ENCODE peak calls at places on chromosomes 16 and 17, in four cellular contexts. G is HEK293T, S is hypothalamus, E is lung. B is an unnamed sample.

GRCh38 chr16:57807252-57807967 is 5.1 kb upstream of the KIFC3 start:
- DNase-seq in G (no peak), S (no peak), E (no peak), B (no peak)

GRCh38 chr16:90019543-90020259 is 445 bp upstream of the DBNDD1 start:
- DNase-seq in G (peak), S (peak), E (no peak), B (no peak)

GRCh38 chr17:51618485-51618884 is 358.1 kb downstream of the UTP18 start:
- DNase-seq in G (no peak), S (no peak), E (no peak), B (no peak)

GRCh38 chr17:8755590-8756255 is 2.6 kb downstream of the SPDYE4 start:
- DNase-seq in G (no peak), S (no peak), E (no peak), B (no peak)

GRCh38 chr16:19071811-19072777 is 4.7 kb downstream of the COQ7 start:
- DNase-seq in G (peak), S (peak), E (peak), B (peak)

GRCh38 chr17:30599424-30600061 is 122.3 kb downstream of the GOSR1 start:
- DNase-seq in G (no peak), S (no peak), E (no peak), B (no peak)

GRCh38 chr16:57570301-57571070 is 28.0 kb downstream of the ADGRG5 start:
- DNase-seq in G (no peak), S (no peak), E (no peak), B (no peak)

GRCh38 chr16:15592324-15592723 is 50.6 kb downstream of the MARF1 start:
- DNase-seq in G (no peak), S (no peak), E (no peak), B (no peak)

GRCh38 chr16:65895906-65896305 is 470.6 kb upstream of the CDH5 start:
- DNase-seq in G (no peak), S (no peak), E (no peak), B (no peak)

GRCh38 chr17:49325980-49326379 is 36.1 kb downstream of the ZNF652 start:
- DNase-seq in G (no peak), S (no peak), E (no peak), B (no peak)

GRCh38 chr17:19513897-19514488 is 19.7 kb upstream of the SLC47A1 start:
- DNase-seq in G (peak), S (peak), E (peak), B (peak)

GRCh38 chr17:27381007-27381501 is 75.2 kb upstream of the KSR1 start:
- DNase-seq in G (peak), S (peak), E (peak), B (peak)

GRCh38 chr16:56360117-56361008 is 65.0 kb downstream of the AMFR start:
- DNase-seq in G (no peak), S (no peak), E (no peak), B (no peak)